ENCODE peak calls at places on chromosomes 2 and 18, in six cellular contexts. A is ELR, R is B cell, F is aorta, U is GM10248, V is fibroblast of the aortic adventitia. M is an unnamed sample.

GRCh38 chr2:26852405-26853348 is 4.7 kb downstream of the DPYSL5 start:
- DNase-seq in A (no peak), R (no peak), F (no peak), U (no peak), V (no peak), M (no peak)

GRCh38 chr2:199449455-199449854 is 8.3 kb downstream of the SATB2 start:
- DNase-seq in A (no peak), R (no peak), F (no peak), U (no peak), V (no peak), M (no peak)

GRCh38 chr2:43019025-43019367 is 207.4 kb downstream of the ZFP36L2 start:
- DNase-seq in A (no peak), R (no peak), F (no peak), U (no peak), V (no peak), M (no peak)

GRCh38 chr2:172230783-172231446 is 128.2 kb upstream of the DLX2 start:
- DNase-seq in A (no peak), R (no peak), F (no peak), U (no peak), V (peak; percentile 57), M (peak; percentile 97)

GRCh38 chr2:147224070-147224469 is 620.8 kb upstream of the ACVR2A start:
- DNase-seq in A (peak; percentile 22), R (no peak), F (no peak), U (no peak), V (no peak), M (peak; percentile 67)

GRCh38 chr2:223797073-223797472 is 40.3 kb downstream of the AP1S3 start:
- DNase-seq in A (no peak), R (no peak), F (no peak), U (no peak), V (peak; percentile 80), M (peak; percentile 83)

GRCh38 chr18:79531926-79532689 is 136.4 kb downstream of the NFATC1 start:
- DNase-seq in A (no peak), R (no peak), F (peak; percentile 38), U (no peak), V (no peak), M (no peak)

GRCh38 chr18:25284861-25285574 is 66.9 kb downstream of the ZNF521 start:
- DNase-seq in A (no peak), R (no peak), F (no peak), U (no peak), V (peak; percentile 79), M (no peak)

GRCh38 chr2:126803422-126803775 is 95.3 kb upstream of the TEX51 start:
- DNase-seq in A (no peak), R (no peak), F (no peak), U (no peak), V (no peak), M (no peak)

GRCh38 chr2:219496781-219497494 is 1.8 kb upstream of the GMPPA start:
- DNase-seq in A (no peak), R (peak; percentile 35), F (no peak), U (no peak), V (no peak), M (no peak)

GRCh38 chr2:140454717-140455116 is 1674.5 kb upstream of the NXPH2 start:
- DNase-seq in A (peak; percentile 84), R (no peak), F (no peak), U (no peak), V (peak; percentile 72), M (peak; percentile 21)

GRCh38 chr2:168443818-168444217 is 12.3 kb upstream of the CERS6 start:
- DNase-seq in A (no peak), R (no peak), F (no peak), U (no peak), V (no peak), M (no peak)

GRCh38 chr2:231680284-231680991 is 27.9 kb upstream of the PTMA start:
- DNase-seq in A (peak; percentile 34), R (no peak), F (no peak), U (no peak), V (no peak), M (no peak)

GRCh38 chr18:75211721-75212625 is 1.4 kb downstream of the TSHZ1 start:
- DNase-seq in A (peak; percentile 51), R (peak; percentile 38), F (peak; percentile 70), U (peak; percentile 37), V (peak; percentile 33), M (no peak)

GRCh38 chr2:45114221-45114955 is 105.1 kb upstream of the SIX2 start:
- DNase-seq in A (no peak), R (no peak), F (no peak), U (no peak), V (no peak), M (no peak)

M was measured in NCI-H226.